ENCODE peak calls at places on chromosomes 7 and 10, in five cellular contexts. One of them, this sample, is unnamed.

GRCh38 chr7:96238474-96238873 is 83.4 kb downstream of the SLC25A13 start:
- DNase-seq in AG10803: no peak
- DNase-seq in bronchial epithelial cell: no peak
- DNase-seq in kidney: no peak
- DNase-seq in AG09319: no peak
- DNase-seq in this sample: no peak

GRCh38 chr7:99191869-99192596 is 15.9 kb downstream of the KPNA7 start:
- DNase-seq in bronchial epithelial cell: no peak
- DNase-seq in kidney: no peak
- DNase-seq in AG10803: no peak
- DNase-seq in AG09319: no peak
- DNase-seq in this sample: no peak

GRCh38 chr7:72048420-72048819 is 363.7 kb downstream of the CALN1 start:
- DNase-seq in bronchial epithelial cell: no peak
- DNase-seq in AG09319: no peak
- DNase-seq in AG10803: no peak
- DNase-seq in kidney: no peak
- DNase-seq in this sample: no peak

GRCh38 chr7:107427462-107427861 is 42.4 kb upstream of the GPR22 start:
- DNase-seq in AG09319: no peak
- DNase-seq in kidney: no peak
- DNase-seq in bronchial epithelial cell: no peak
- DNase-seq in AG10803: no peak
- DNase-seq in this sample: no peak

GRCh38 chr10:118452098-118452497 is 110.0 kb upstream of the FAM204A start:
- DNase-seq in AG10803: no peak
- DNase-seq in AG09319: no peak
- DNase-seq in bronchial epithelial cell: no peak
- DNase-seq in kidney: no peak
- DNase-seq in this sample: no peak

GRCh38 chr10:100535338-100535714 is 417 bp upstream of the HIF1AN start:
- DNase-seq in bronchial epithelial cell: no peak
- DNase-seq in AG10803: no peak
- DNase-seq in AG09319: no peak
- DNase-seq in kidney: no peak
- DNase-seq in this sample: no peak

GRCh38 chr10:113126506-113127192 is 176.6 kb downstream of the TCF7L2 start:
- DNase-seq in bronchial epithelial cell: peak
- DNase-seq in AG10803: peak
- DNase-seq in AG09319: peak
- DNase-seq in kidney: peak
- DNase-seq in this sample: peak

GRCh38 chr10:109504401-109504800 is 418.9 kb downstream of the XPNPEP1 start:
- DNase-seq in kidney: no peak
- DNase-seq in AG09319: no peak
- DNase-seq in AG10803: no peak
- DNase-seq in bronchial epithelial cell: no peak
- DNase-seq in this sample: no peak

GRCh38 chr10:32114500-32114899 is 58.3 kb upstream of the KIF5B start:
- DNase-seq in AG09319: no peak
- DNase-seq in bronchial epithelial cell: no peak
- DNase-seq in kidney: no peak
- DNase-seq in AG10803: no peak
- DNase-seq in this sample: no peak

GRCh38 chr10:28793482-28793881 is 116.2 kb downstream of the BAMBI start:
- DNase-seq in AG10803: no peak
- DNase-seq in kidney: no peak
- DNase-seq in bronchial epithelial cell: no peak
- DNase-seq in AG09319: no peak
- DNase-seq in this sample: no peak

GRCh38 chr10:102065561-102066420 is 642 bp downstream of the HPS6 start:
- DNase-seq in AG09319: no peak
- DNase-seq in kidney: peak
- DNase-seq in AG10803: peak
- DNase-seq in bronchial epithelial cell: no peak
- DNase-seq in this sample: no peak

GRCh38 chr7:83162402-83163256 is at the start of gene PCLO:
- DNase-seq in AG10803: peak
- DNase-seq in AG09319: no peak
- DNase-seq in bronchial epithelial cell: peak
- DNase-seq in kidney: peak
- DNase-seq in this sample: peak

GRCh38 chr7:93551063-93551895 is 23.2 kb downstream of the CALCR start:
- DNase-seq in kidney: no peak
- DNase-seq in AG09319: peak
- DNase-seq in bronchial epithelial cell: peak
- DNase-seq in AG10803: peak
- DNase-seq in this sample: no peak

GRCh38 chr7:144519900-144520299 is 116.4 kb upstream of the NOBOX start:
- DNase-seq in AG10803: no peak
- DNase-seq in AG09319: no peak
- DNase-seq in kidney: no peak
- DNase-seq in bronchial epithelial cell: no peak
- DNase-seq in this sample: no peak

GRCh38 chr7:158377800-158378623 is 209.6 kb downstream of the PTPRN2 start:
- DNase-seq in AG09319: no peak
- DNase-seq in bronchial epithelial cell: peak
- DNase-seq in AG10803: no peak
- DNase-seq in kidney: no peak
- DNase-seq in this sample: no peak

GRCh38 chr10:43310872-43311271 is 44.0 kb upstream of the RASGEF1A start:
- DNase-seq in AG10803: no peak
- DNase-seq in kidney: no peak
- DNase-seq in bronchial epithelial cell: no peak
- DNase-seq in AG09319: no peak
- DNase-seq in this sample: no peak

GRCh38 chr7:52715701-52716100 is 319.7 kb upstream of the POM121L12 start:
- DNase-seq in AG09319: no peak
- DNase-seq in AG10803: no peak
- DNase-seq in kidney: no peak
- DNase-seq in bronchial epithelial cell: no peak
- DNase-seq in this sample: no peak

GRCh38 chr10:119782981-119783664 is 57.3 kb downstream of the INPP5F start:
- DNase-seq in bronchial epithelial cell: no peak
- DNase-seq in AG09319: no peak
- DNase-seq in kidney: no peak
- DNase-seq in AG10803: peak
- DNase-seq in this sample: no peak

GRCh38 chr10:73874267-73875138 is at the start of gene CAMK2G:
- DNase-seq in bronchial epithelial cell: peak
- DNase-seq in AG10803: peak
- DNase-seq in kidney: peak
- DNase-seq in AG09319: peak
- DNase-seq in this sample: peak

GRCh38 chr7:22989646-22990587 is 24.0 kb downstream of the HYCC1 start:
- DNase-seq in bronchial epithelial cell: no peak
- DNase-seq in AG09319: no peak
- DNase-seq in AG10803: peak
- DNase-seq in kidney: no peak
- DNase-seq in this sample: no peak

GRCh38 chr7:995571-995970 is 12.6 kb downstream of the CYP2W1 start:
- DNase-seq in bronchial epithelial cell: no peak
- DNase-seq in kidney: no peak
- DNase-seq in AG10803: no peak
- DNase-seq in AG09319: no peak
- DNase-seq in this sample: no peak

GRCh38 chr10:84531396-84531795 is 203.0 kb downstream of the CCSER2 start:
- DNase-seq in kidney: no peak
- DNase-seq in bronchial epithelial cell: peak
- DNase-seq in AG09319: no peak
- DNase-seq in AG10803: no peak
- DNase-seq in this sample: no peak

GRCh38 chr10:77431209-77431611 is 206.4 kb downstream of the KCNMA1 start:
- DNase-seq in bronchial epithelial cell: no peak
- DNase-seq in AG10803: no peak
- DNase-seq in kidney: no peak
- DNase-seq in AG09319: no peak
- DNase-seq in this sample: no peak

GRCh38 chr7:64849250-64849923 is 53.7 kb upstream of the ZNF273 start:
- DNase-seq in bronchial epithelial cell: peak
- DNase-seq in AG09319: no peak
- DNase-seq in kidney: no peak
- DNase-seq in AG10803: peak
- DNase-seq in this sample: no peak

DNA sequence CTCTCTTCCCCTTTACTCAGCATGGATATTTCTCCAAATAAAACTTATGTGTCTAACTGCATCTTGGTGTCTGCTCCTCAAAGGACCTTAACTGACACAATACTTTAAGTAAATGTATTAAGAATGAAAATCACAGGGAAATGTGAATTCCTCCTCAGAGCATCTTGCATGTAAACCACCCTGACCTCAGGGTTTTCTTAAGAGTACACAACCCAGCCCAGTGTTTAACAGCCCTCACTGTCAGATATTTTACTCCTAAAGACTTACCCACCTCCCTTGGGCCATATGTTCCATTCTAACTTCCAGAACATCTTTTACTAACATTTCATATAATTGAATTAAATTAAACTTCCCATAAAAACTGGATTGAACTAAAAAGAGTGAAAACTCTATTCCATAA is 315.3 kb downstream of the HPSE2 start:
- DNase-seq in AG09319: no peak
- DNase-seq in bronchial epithelial cell: no peak
- DNase-seq in AG10803: no peak
- DNase-seq in kidney: no peak
- DNase-seq in this sample: no peak
- TF ChIP-seq CTCF in AG09319: no peak
- TF ChIP-seq CTCF in bronchial epithelial cell: no peak
- TF ChIP-seq CTCF in AG10803: no peak
- TF ChIP-seq CTCF in kidney: no peak
- TF ChIP-seq CTCF in this sample: no peak

GRCh38 chr7:27737178-27737577 is 2.8 kb upstream of the TAX1BP1 start:
- DNase-seq in kidney: no peak
- DNase-seq in bronchial epithelial cell: no peak
- DNase-seq in AG10803: no peak
- DNase-seq in AG09319: no peak
- DNase-seq in this sample: no peak

GRCh38 chr7:27740449-27741086 is 606 bp downstream of the TAX1BP1 start:
- DNase-seq in AG10803: peak
- DNase-seq in kidney: peak
- DNase-seq in AG09319: no peak
- DNase-seq in bronchial epithelial cell: peak
- DNase-seq in this sample: peak

GRCh38 chr7:27739301-27739913 is 555 bp upstream of the TAX1BP1 start:
- DNase-seq in bronchial epithelial cell: no peak
- DNase-seq in kidney: no peak
- DNase-seq in AG09319: no peak
- DNase-seq in AG10803: no peak
- DNase-seq in this sample: no peak

GRCh38 chr7:27737591-27737990 is 2.4 kb upstream of the TAX1BP1 start:
- DNase-seq in AG09319: no peak
- DNase-seq in AG10803: no peak
- DNase-seq in kidney: no peak
- DNase-seq in bronchial epithelial cell: no peak
- DNase-seq in this sample: no peak

GRCh38 chr7:27739914-27740448 is at the start of gene TAX1BP1:
- DNase-seq in bronchial epithelial cell: peak
- DNase-seq in AG10803: peak
- DNase-seq in kidney: peak
- DNase-seq in AG09319: peak
- DNase-seq in this sample: peak
- TF ChIP-seq CTCF in bronchial epithelial cell: no peak
- TF ChIP-seq CTCF in AG10803: no peak
- TF ChIP-seq CTCF in kidney: no peak
- TF ChIP-seq CTCF in AG09319: no peak
- TF ChIP-seq CTCF in this sample: no peak

GRCh38 chr10:33594475-33594874 is 260.0 kb upstream of the NRP1 start:
- DNase-seq in bronchial epithelial cell: no peak
- DNase-seq in kidney: no peak
- DNase-seq in AG09319: no peak
- DNase-seq in AG10803: no peak
- DNase-seq in this sample: no peak
- TF ChIP-seq CTCF in bronchial epithelial cell: no peak
- TF ChIP-seq CTCF in kidney: no peak
- TF ChIP-seq CTCF in AG09319: no peak
- TF ChIP-seq CTCF in AG10803: no peak
- TF ChIP-seq CTCF in this sample: no peak

GRCh38 chr10:124705817-124706461 is 38.2 kb downstream of the FAM53B start:
- DNase-seq in kidney: peak
- DNase-seq in AG10803: no peak
- DNase-seq in AG09319: no peak
- DNase-seq in bronchial epithelial cell: no peak
- DNase-seq in this sample: no peak
- TF ChIP-seq CTCF in kidney: peak
- TF ChIP-seq CTCF in AG10803: no peak
- TF ChIP-seq CTCF in AG09319: no peak
- TF ChIP-seq CTCF in bronchial epithelial cell: no peak
- TF ChIP-seq CTCF in this sample: no peak

GRCh38 chr10:59388577-59388976 is 26.2 kb upstream of the FAM13C start:
- DNase-seq in AG09319: no peak
- DNase-seq in AG10803: no peak
- DNase-seq in kidney: no peak
- DNase-seq in bronchial epithelial cell: no peak
- DNase-seq in this sample: no peak
- TF ChIP-seq CTCF in AG09319: no peak
- TF ChIP-seq CTCF in AG10803: peak
- TF ChIP-seq CTCF in kidney: no peak
- TF ChIP-seq CTCF in bronchial epithelial cell: no peak
- TF ChIP-seq CTCF in this sample: no peak

This sample was measured in osteocyte.